ENCODE peak calls at places on chromosomes 11 and 22, in five cellular contexts. Z is HCT116, B is GM23248, T is mesenchymal stem cell, C is neuronal stem cell. F is an unnamed sample.

GRCh38 chr11:36345535-36346141 is 49.5 kb downstream of the PRR5L start:
- DNase-seq in Z (no peak), B (no peak), T (no peak), C (no peak), F (no peak)

GRCh38 chr11:15276616-15277015 is 161.9 kb downstream of the INSC start:
- DNase-seq in Z (peak; percentile 4), B (peak; percentile 9), T (peak; percentile 52), C (peak; percentile 26), F (no peak)

GRCh38 chr11:6397636-6398035 is 7.4 kb downstream of the SMPD1 start:
- DNase-seq in Z (no peak), B (peak; percentile 55), T (peak; percentile 36), C (no peak), F (no peak)

GRCh38 chr11:35725880-35726279 is 63.3 kb downstream of the TRIM44 start:
- DNase-seq in Z (peak; percentile 26), B (peak; percentile 63), T (peak; percentile 54), C (no peak), F (no peak)

GRCh38 chr11:71251761-71252433 is 480 bp downstream of the SHANK2 start:
- DNase-seq in Z (no peak), B (peak; percentile 26), T (peak; percentile 54), C (peak; percentile 63), F (no peak)

GRCh38 chr11:111982019-111982464 is 43.2 kb upstream of the DLAT start:
- DNase-seq in Z (peak; percentile 31), B (peak; percentile 61), T (peak; percentile 55), C (peak; percentile 57), F (no peak)

GRCh38 chr11:34155759-34156062 is 50.3 kb downstream of the NAT10 start:
- DNase-seq in Z (no peak), B (no peak), T (no peak), C (no peak), F (no peak)

GRCh38 chr11:46741600-46742484 is 22.8 kb downstream of the F2 start:
- DNase-seq in Z (no peak), B (no peak), T (no peak), C (no peak), F (peak; percentile 2)

GRCh38 chr22:29041408-29041807 is 20.2 kb downstream of the C22orf31 start:
- DNase-seq in Z (no peak), B (peak; percentile 76), T (peak; percentile 72), C (no peak), F (no peak)

GRCh38 chr11:71384561-71384960 is 63.6 kb downstream of the DHCR7 start:
- DNase-seq in Z (no peak), B (no peak), T (no peak), C (no peak), F (no peak)

GRCh38 chr11:11866203-11866602 is 24.4 kb downstream of the USP47 start:
- DNase-seq in Z (no peak), B (no peak), T (no peak), C (no peak), F (no peak)

GRCh38 chr11:113249786-113250185 is 64.6 kb upstream of the TTC12 start:
- DNase-seq in Z (no peak), B (no peak), T (no peak), C (no peak), F (no peak)

GRCh38 chr22:42256930-42257329 is 13.5 kb downstream of the TCF20 start:
- DNase-seq in Z (no peak), B (no peak), T (no peak), C (no peak), F (no peak)

GRCh38 chr11:7858001-7858400 is 61.3 kb upstream of the OR5P2 start:
- DNase-seq in Z (no peak), B (no peak), T (no peak), C (no peak), F (no peak)

GRCh38 chr22:30308518-30309230 is 18.1 kb downstream of the TBC1D10A start:
- DNase-seq in Z (no peak), B (peak; percentile 63), T (peak; percentile 79), C (no peak), F (no peak)

GRCh38 chr22:38901111-38901641 is 29.2 kb upstream of the CBX6 start:
- DNase-seq in Z (no peak), B (no peak), T (peak; percentile 35), C (no peak), F (no peak)

GRCh38 chr11:95231881-95232605 is 1.0 kb upstream of the SESN3 start:
- DNase-seq in Z (no peak), B (peak; percentile 82), T (peak; percentile 63), C (no peak), F (peak; percentile 92)

GRCh38 chr11:133021503-133021902 is 510.8 kb downstream of the OPCML start:
- DNase-seq in Z (no peak), B (no peak), T (no peak), C (no peak), F (no peak)
- H3K4me3 ChIP-seq in Z (no peak overlapping the region), B (no peak overlapping the region), T (no peak overlapping the region), C (no peak overlapping the region), F (no peak overlapping the region)

DNA sequence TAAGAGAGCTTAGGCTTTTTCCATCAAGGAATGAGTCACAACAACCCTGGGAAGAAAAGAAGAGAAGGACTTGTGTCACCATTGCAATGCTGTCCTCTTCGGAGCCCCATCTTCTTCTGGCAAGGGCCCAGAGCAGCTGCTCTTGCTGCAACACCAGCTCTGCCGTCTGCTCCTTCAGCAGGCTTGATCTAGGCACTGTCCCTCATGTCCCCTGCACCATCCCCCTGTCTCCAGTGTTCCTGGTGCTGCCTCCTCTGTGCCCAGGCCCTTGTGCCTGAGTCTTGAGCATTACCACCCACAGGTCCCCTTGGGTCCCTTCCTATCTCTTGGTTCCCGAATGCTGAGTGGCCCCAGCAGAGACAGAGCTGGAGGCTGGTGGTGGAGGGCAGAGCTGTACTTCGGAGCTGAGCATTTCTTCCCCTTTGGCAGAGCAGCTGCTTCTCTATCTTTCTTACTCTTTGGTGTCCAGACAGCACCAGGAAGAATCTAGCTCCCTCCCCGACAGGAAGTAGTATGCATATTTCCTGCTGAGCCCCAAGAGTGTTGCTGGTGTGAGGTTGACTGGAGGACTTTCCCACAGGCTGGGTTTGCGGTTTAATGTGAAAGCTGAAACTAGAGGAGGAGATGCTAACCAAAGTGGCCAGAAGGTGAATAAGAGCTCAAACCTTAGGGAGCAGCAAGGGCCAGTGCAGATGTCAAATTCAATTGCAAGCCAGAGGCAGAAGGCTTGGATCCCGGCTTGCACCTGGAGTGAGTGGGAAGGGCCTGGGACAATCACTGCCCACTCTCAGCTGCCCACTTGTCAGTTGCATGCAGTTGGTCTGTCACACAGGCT is 27.8 kb downstream of the WEE1 start:
- DNase-seq in Z (no peak), B (peak; percentile 51), T (peak; percentile 82), C (no peak), F (no peak)
- H3K9ac ChIP-seq in Z (peak overlapping the region; percentile 20), B (no peak overlapping the region), T (no peak overlapping the region), C (no peak overlapping the region), F (no peak overlapping the region)

DNA sequence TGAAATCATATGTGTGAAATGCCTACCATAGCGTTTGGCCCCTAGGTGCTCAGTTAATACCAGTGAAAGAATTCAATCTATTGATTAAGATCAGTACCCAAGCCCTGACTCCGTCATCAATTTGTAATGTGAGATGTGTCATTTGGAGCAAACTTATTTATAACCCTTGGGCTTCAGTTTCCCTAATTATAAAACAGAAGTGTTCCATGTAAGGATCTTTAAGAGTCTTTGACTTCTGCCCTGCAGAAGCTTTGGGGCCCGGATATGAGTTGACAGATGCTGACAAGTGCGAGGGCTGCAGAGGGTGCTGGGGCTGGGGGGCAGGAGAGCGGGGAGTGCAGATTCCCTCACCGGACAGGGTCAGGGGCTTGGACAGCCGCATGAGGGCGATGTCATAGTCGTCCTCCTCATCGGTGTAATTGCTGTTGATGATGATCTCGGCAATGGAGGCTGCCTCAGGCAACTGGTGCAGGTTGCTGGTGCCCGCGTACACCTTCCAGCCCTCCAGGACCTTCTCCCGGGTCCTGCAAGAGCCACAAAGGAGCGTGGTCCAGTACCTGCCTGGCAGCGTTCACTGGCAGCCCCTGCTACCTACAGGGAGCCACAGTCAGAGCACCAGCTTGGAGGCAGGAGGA is 20.8 kb downstream of the TMPRSS13 start:
- DNase-seq in Z (no peak), B (no peak), T (no peak), C (no peak), F (no peak)
- H3K4me3 ChIP-seq in Z (peak overlapping the region; percentile 66), B (no peak overlapping the region), T (no peak overlapping the region), C (no peak overlapping the region), F (no peak overlapping the region)

DNA sequence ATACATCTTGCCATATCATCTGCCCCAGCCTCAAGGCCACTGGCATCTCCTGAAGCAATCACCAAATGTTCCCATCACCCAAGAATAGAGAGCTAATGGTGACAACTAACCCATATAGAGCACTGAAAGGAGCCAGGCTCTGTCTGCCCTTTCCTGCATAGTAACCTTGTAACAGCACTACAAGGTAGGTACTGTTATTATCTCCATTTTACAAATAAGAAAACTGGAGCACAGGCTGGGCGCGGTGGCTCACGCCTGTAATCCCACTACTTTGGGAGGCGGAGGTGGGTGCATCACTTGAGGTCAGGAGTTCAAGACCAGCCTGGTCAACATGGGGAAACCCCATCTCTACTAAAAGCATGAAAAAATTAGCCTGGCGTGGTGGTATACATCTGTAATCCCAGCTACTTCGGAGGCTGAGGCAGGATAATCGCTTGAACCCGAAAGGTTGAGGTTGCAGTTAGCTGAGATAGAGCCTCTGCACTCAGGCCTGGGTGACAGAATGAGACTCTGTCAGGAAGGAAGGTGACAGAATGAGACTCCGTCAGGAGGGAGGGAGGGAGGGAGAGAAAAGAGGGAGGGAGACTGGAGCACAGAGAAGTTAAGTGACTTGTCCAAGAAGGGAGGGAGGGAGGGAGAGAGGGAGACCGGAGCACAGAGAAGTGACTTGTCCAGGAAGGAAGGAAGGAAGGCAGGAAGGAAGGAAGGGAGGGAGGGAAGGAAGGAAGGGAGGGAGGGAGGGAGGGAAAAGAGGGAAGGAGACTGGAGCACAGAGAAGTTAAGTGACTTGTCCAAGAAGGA is 2.2 kb downstream of the SLC35F2 start:
- DNase-seq in Z (peak; percentile 33), B (peak; percentile 4), T (peak; percentile 24), C (no peak), F (no peak)
- H3K9ac ChIP-seq in Z (peak overlapping the region; percentile 92), B (no peak overlapping the region), T (no peak overlapping the region), C (no peak overlapping the region), F (no peak overlapping the region)

F was measured in kidney.